ENCODE peak calls at places on chromosomes 12 and 14, in ten cellular contexts. One of them, this sample, is unnamed.

GRCh38 chr12:85373045-85373444 is 93.0 kb downstream of the ALX1 start:
- DNase-seq in GM23338: no peak
- DNase-seq in iris pigment epithelial cell: no peak
- DNase-seq in activated gamma-delta T cell treated with anti-CD3 and anti-CD28 coated beads, Interleukin-2, amount 50 U/mL, for 16 hours: no peak
- DNase-seq in NCI-H2171 treated with DMSO at 0.1 percent for 48 hours: no peak
- DNase-seq in substantia nigra: no peak
- DNase-seq in stimulated activated CD4-positive, alpha-beta T cell treated with anti-CD3 and anti-CD28 coated beads, Interleukin-1b, Interleukin-23, amount 100 ng/mL, for 48 hours: no peak
- DNase-seq in colonic mucosa: no peak
- DNase-seq in NCI-H1105 treated with DMSO at 0.1 percent for 48 hours: no peak
- DNase-seq in tibial artery: no peak
- DNase-seq in this sample: no peak

GRCh38 chr12:98352218-98352811 is 163.1 kb upstream of the TMPO start:
- DNase-seq in GM23338: no peak
- DNase-seq in iris pigment epithelial cell: peak
- DNase-seq in activated gamma-delta T cell treated with anti-CD3 and anti-CD28 coated beads, Interleukin-2, amount 50 U/mL, for 16 hours: no peak
- DNase-seq in NCI-H2171 treated with DMSO at 0.1 percent for 48 hours: no peak
- DNase-seq in substantia nigra: no peak
- DNase-seq in stimulated activated CD4-positive, alpha-beta T cell treated with anti-CD3 and anti-CD28 coated beads, Interleukin-1b, Interleukin-23, amount 100 ng/mL, for 48 hours: no peak
- DNase-seq in colonic mucosa: no peak
- DNase-seq in NCI-H1105 treated with DMSO at 0.1 percent for 48 hours: no peak
- DNase-seq in tibial artery: no peak
- DNase-seq in this sample: no peak

GRCh38 chr14:68687746-68688145 is 105.1 kb downstream of the ZFP36L1 start:
- DNase-seq in GM23338: no peak
- DNase-seq in iris pigment epithelial cell: peak
- DNase-seq in activated gamma-delta T cell treated with anti-CD3 and anti-CD28 coated beads, Interleukin-2, amount 50 U/mL, for 16 hours: no peak
- DNase-seq in NCI-H2171 treated with DMSO at 0.1 percent for 48 hours: no peak
- DNase-seq in substantia nigra: no peak
- DNase-seq in stimulated activated CD4-positive, alpha-beta T cell treated with anti-CD3 and anti-CD28 coated beads, Interleukin-1b, Interleukin-23, amount 100 ng/mL, for 48 hours: no peak
- DNase-seq in colonic mucosa: no peak
- DNase-seq in NCI-H1105 treated with DMSO at 0.1 percent for 48 hours: no peak
- DNase-seq in tibial artery: peak
- DNase-seq in this sample: no peak

GRCh38 chr14:96252323-96253052 is 3.5 kb upstream of the BDKRB1 start:
- DNase-seq in GM23338: no peak
- DNase-seq in iris pigment epithelial cell: no peak
- DNase-seq in activated gamma-delta T cell treated with anti-CD3 and anti-CD28 coated beads, Interleukin-2, amount 50 U/mL, for 16 hours: no peak
- DNase-seq in NCI-H2171 treated with DMSO at 0.1 percent for 48 hours: peak
- DNase-seq in substantia nigra: no peak
- DNase-seq in stimulated activated CD4-positive, alpha-beta T cell treated with anti-CD3 and anti-CD28 coated beads, Interleukin-1b, Interleukin-23, amount 100 ng/mL, for 48 hours: no peak
- DNase-seq in colonic mucosa: no peak
- DNase-seq in NCI-H1105 treated with DMSO at 0.1 percent for 48 hours: peak
- DNase-seq in tibial artery: no peak
- DNase-seq in this sample: no peak

GRCh38 chr12:98224584-98225221 is 290.7 kb upstream of the TMPO start:
- DNase-seq in GM23338: no peak
- DNase-seq in iris pigment epithelial cell: no peak
- DNase-seq in activated gamma-delta T cell treated with anti-CD3 and anti-CD28 coated beads, Interleukin-2, amount 50 U/mL, for 16 hours: no peak
- DNase-seq in NCI-H2171 treated with DMSO at 0.1 percent for 48 hours: no peak
- DNase-seq in substantia nigra: no peak
- DNase-seq in stimulated activated CD4-positive, alpha-beta T cell treated with anti-CD3 and anti-CD28 coated beads, Interleukin-1b, Interleukin-23, amount 100 ng/mL, for 48 hours: no peak
- DNase-seq in colonic mucosa: no peak
- DNase-seq in NCI-H1105 treated with DMSO at 0.1 percent for 48 hours: no peak
- DNase-seq in tibial artery: no peak
- DNase-seq in this sample: no peak

GRCh38 chr12:74889563-74890236 is 319.9 kb downstream of the KCNC2 start:
- DNase-seq in GM23338: no peak
- DNase-seq in iris pigment epithelial cell: peak
- DNase-seq in activated gamma-delta T cell treated with anti-CD3 and anti-CD28 coated beads, Interleukin-2, amount 50 U/mL, for 16 hours: no peak
- DNase-seq in NCI-H2171 treated with DMSO at 0.1 percent for 48 hours: no peak
- DNase-seq in substantia nigra: no peak
- DNase-seq in stimulated activated CD4-positive, alpha-beta T cell treated with anti-CD3 and anti-CD28 coated beads, Interleukin-1b, Interleukin-23, amount 100 ng/mL, for 48 hours: no peak
- DNase-seq in colonic mucosa: no peak
- DNase-seq in NCI-H1105 treated with DMSO at 0.1 percent for 48 hours: no peak
- DNase-seq in tibial artery: no peak
- DNase-seq in this sample: no peak

GRCh38 chr14:100065942-100066574 is 836 bp downstream of the EVL start:
- DNase-seq in GM23338: no peak
- DNase-seq in iris pigment epithelial cell: no peak
- DNase-seq in activated gamma-delta T cell treated with anti-CD3 and anti-CD28 coated beads, Interleukin-2, amount 50 U/mL, for 16 hours: peak
- DNase-seq in NCI-H2171 treated with DMSO at 0.1 percent for 48 hours: no peak
- DNase-seq in substantia nigra: no peak
- DNase-seq in stimulated activated CD4-positive, alpha-beta T cell treated with anti-CD3 and anti-CD28 coated beads, Interleukin-1b, Interleukin-23, amount 100 ng/mL, for 48 hours: peak
- DNase-seq in colonic mucosa: peak
- DNase-seq in NCI-H1105 treated with DMSO at 0.1 percent for 48 hours: no peak
- DNase-seq in tibial artery: no peak
- DNase-seq in this sample: no peak

GRCh38 chr12:132836803-132837331 is 8.2 kb upstream of the GOLGA3 start:
- DNase-seq in GM23338: no peak
- DNase-seq in iris pigment epithelial cell: no peak
- DNase-seq in activated gamma-delta T cell treated with anti-CD3 and anti-CD28 coated beads, Interleukin-2, amount 50 U/mL, for 16 hours: no peak
- DNase-seq in NCI-H2171 treated with DMSO at 0.1 percent for 48 hours: peak
- DNase-seq in substantia nigra: no peak
- DNase-seq in stimulated activated CD4-positive, alpha-beta T cell treated with anti-CD3 and anti-CD28 coated beads, Interleukin-1b, Interleukin-23, amount 100 ng/mL, for 48 hours: no peak
- DNase-seq in colonic mucosa: no peak
- DNase-seq in NCI-H1105 treated with DMSO at 0.1 percent for 48 hours: no peak
- DNase-seq in tibial artery: no peak
- DNase-seq in this sample: no peak

GRCh38 chr14:27392153-27392552 is 794.3 kb upstream of the NOVA1 start:
- DNase-seq in GM23338: no peak
- DNase-seq in iris pigment epithelial cell: peak
- DNase-seq in activated gamma-delta T cell treated with anti-CD3 and anti-CD28 coated beads, Interleukin-2, amount 50 U/mL, for 16 hours: no peak
- DNase-seq in NCI-H2171 treated with DMSO at 0.1 percent for 48 hours: no peak
- DNase-seq in substantia nigra: no peak
- DNase-seq in stimulated activated CD4-positive, alpha-beta T cell treated with anti-CD3 and anti-CD28 coated beads, Interleukin-1b, Interleukin-23, amount 100 ng/mL, for 48 hours: no peak
- DNase-seq in colonic mucosa: no peak
- DNase-seq in NCI-H1105 treated with DMSO at 0.1 percent for 48 hours: no peak
- DNase-seq in tibial artery: no peak
- DNase-seq in this sample: no peak

GRCh38 chr12:103241184-103241583 is 254.6 kb downstream of the C12orf42 start:
- DNase-seq in GM23338: no peak
- DNase-seq in iris pigment epithelial cell: no peak
- DNase-seq in activated gamma-delta T cell treated with anti-CD3 and anti-CD28 coated beads, Interleukin-2, amount 50 U/mL, for 16 hours: no peak
- DNase-seq in NCI-H2171 treated with DMSO at 0.1 percent for 48 hours: no peak
- DNase-seq in substantia nigra: no peak
- DNase-seq in stimulated activated CD4-positive, alpha-beta T cell treated with anti-CD3 and anti-CD28 coated beads, Interleukin-1b, Interleukin-23, amount 100 ng/mL, for 48 hours: no peak
- DNase-seq in colonic mucosa: no peak
- DNase-seq in NCI-H1105 treated with DMSO at 0.1 percent for 48 hours: peak
- DNase-seq in tibial artery: no peak
- DNase-seq in this sample: no peak

GRCh38 chr14:36942522-36943245 is 229.7 kb downstream of the SLC25A21 start:
- DNase-seq in GM23338: no peak
- DNase-seq in iris pigment epithelial cell: peak
- DNase-seq in activated gamma-delta T cell treated with anti-CD3 and anti-CD28 coated beads, Interleukin-2, amount 50 U/mL, for 16 hours: no peak
- DNase-seq in NCI-H2171 treated with DMSO at 0.1 percent for 48 hours: no peak
- DNase-seq in substantia nigra: no peak
- DNase-seq in stimulated activated CD4-positive, alpha-beta T cell treated with anti-CD3 and anti-CD28 coated beads, Interleukin-1b, Interleukin-23, amount 100 ng/mL, for 48 hours: no peak
- DNase-seq in colonic mucosa: no peak
- DNase-seq in NCI-H1105 treated with DMSO at 0.1 percent for 48 hours: no peak
- DNase-seq in tibial artery: no peak
- DNase-seq in this sample: no peak

GRCh38 chr12:108565976-108566375 is 3.6 kb downstream of the ISCU start:
- DNase-seq in GM23338: no peak
- DNase-seq in iris pigment epithelial cell: peak
- DNase-seq in activated gamma-delta T cell treated with anti-CD3 and anti-CD28 coated beads, Interleukin-2, amount 50 U/mL, for 16 hours: peak
- DNase-seq in NCI-H2171 treated with DMSO at 0.1 percent for 48 hours: peak
- DNase-seq in substantia nigra: peak
- DNase-seq in stimulated activated CD4-positive, alpha-beta T cell treated with anti-CD3 and anti-CD28 coated beads, Interleukin-1b, Interleukin-23, amount 100 ng/mL, for 48 hours: peak
- DNase-seq in colonic mucosa: peak
- DNase-seq in NCI-H1105 treated with DMSO at 0.1 percent for 48 hours: peak
- DNase-seq in tibial artery: peak
- DNase-seq in this sample: no peak

GRCh38 chr12:113259499-113259953 is 38.3 kb downstream of the TPCN1 start:
- DNase-seq in GM23338: peak
- DNase-seq in iris pigment epithelial cell: no peak
- DNase-seq in activated gamma-delta T cell treated with anti-CD3 and anti-CD28 coated beads, Interleukin-2, amount 50 U/mL, for 16 hours: no peak
- DNase-seq in NCI-H2171 treated with DMSO at 0.1 percent for 48 hours: peak
- DNase-seq in substantia nigra: peak
- DNase-seq in stimulated activated CD4-positive, alpha-beta T cell treated with anti-CD3 and anti-CD28 coated beads, Interleukin-1b, Interleukin-23, amount 100 ng/mL, for 48 hours: no peak
- DNase-seq in colonic mucosa: peak
- DNase-seq in NCI-H1105 treated with DMSO at 0.1 percent for 48 hours: peak
- DNase-seq in tibial artery: peak
- DNase-seq in this sample: peak

GRCh38 chr14:101907619-101908018 is 56.8 kb upstream of the DYNC1H1 start:
- DNase-seq in GM23338: no peak
- DNase-seq in iris pigment epithelial cell: no peak
- DNase-seq in activated gamma-delta T cell treated with anti-CD3 and anti-CD28 coated beads, Interleukin-2, amount 50 U/mL, for 16 hours: no peak
- DNase-seq in NCI-H2171 treated with DMSO at 0.1 percent for 48 hours: no peak
- DNase-seq in substantia nigra: no peak
- DNase-seq in stimulated activated CD4-positive, alpha-beta T cell treated with anti-CD3 and anti-CD28 coated beads, Interleukin-1b, Interleukin-23, amount 100 ng/mL, for 48 hours: no peak
- DNase-seq in colonic mucosa: no peak
- DNase-seq in NCI-H1105 treated with DMSO at 0.1 percent for 48 hours: no peak
- DNase-seq in tibial artery: no peak
- DNase-seq in this sample: no peak

GRCh38 chr12:1808798-1809480 is 11.4 kb upstream of the LRTM2 start:
- DNase-seq in GM23338: no peak
- DNase-seq in iris pigment epithelial cell: no peak
- DNase-seq in activated gamma-delta T cell treated with anti-CD3 and anti-CD28 coated beads, Interleukin-2, amount 50 U/mL, for 16 hours: no peak
- DNase-seq in NCI-H2171 treated with DMSO at 0.1 percent for 48 hours: no peak
- DNase-seq in substantia nigra: no peak
- DNase-seq in stimulated activated CD4-positive, alpha-beta T cell treated with anti-CD3 and anti-CD28 coated beads, Interleukin-1b, Interleukin-23, amount 100 ng/mL, for 48 hours: no peak
- DNase-seq in colonic mucosa: no peak
- DNase-seq in NCI-H1105 treated with DMSO at 0.1 percent for 48 hours: no peak
- DNase-seq in tibial artery: peak
- DNase-seq in this sample: no peak

GRCh38 chr14:104341532-104342434 is 203.4 kb downstream of the KIF26A start:
- DNase-seq in GM23338: peak
- DNase-seq in iris pigment epithelial cell: peak
- DNase-seq in activated gamma-delta T cell treated with anti-CD3 and anti-CD28 coated beads, Interleukin-2, amount 50 U/mL, for 16 hours: no peak
- DNase-seq in NCI-H2171 treated with DMSO at 0.1 percent for 48 hours: peak
- DNase-seq in substantia nigra: no peak
- DNase-seq in stimulated activated CD4-positive, alpha-beta T cell treated with anti-CD3 and anti-CD28 coated beads, Interleukin-1b, Interleukin-23, amount 100 ng/mL, for 48 hours: peak
- DNase-seq in colonic mucosa: peak
- DNase-seq in NCI-H1105 treated with DMSO at 0.1 percent for 48 hours: no peak
- DNase-seq in tibial artery: no peak
- DNase-seq in this sample: no peak

GRCh38 chr14:100536721-100537700 is 50.2 kb downstream of the BEGAIN start:
- DNase-seq in GM23338: no peak
- DNase-seq in iris pigment epithelial cell: no peak
- DNase-seq in activated gamma-delta T cell treated with anti-CD3 and anti-CD28 coated beads, Interleukin-2, amount 50 U/mL, for 16 hours: no peak
- DNase-seq in NCI-H2171 treated with DMSO at 0.1 percent for 48 hours: no peak
- DNase-seq in substantia nigra: no peak
- DNase-seq in stimulated activated CD4-positive, alpha-beta T cell treated with anti-CD3 and anti-CD28 coated beads, Interleukin-1b, Interleukin-23, amount 100 ng/mL, for 48 hours: no peak
- DNase-seq in colonic mucosa: peak
- DNase-seq in NCI-H1105 treated with DMSO at 0.1 percent for 48 hours: no peak
- DNase-seq in tibial artery: no peak
- DNase-seq in this sample: no peak

GRCh38 chr12:56591961-56592360 is 38.2 kb downstream of the BAZ2A start:
- DNase-seq in GM23338: no peak
- DNase-seq in iris pigment epithelial cell: no peak
- DNase-seq in activated gamma-delta T cell treated with anti-CD3 and anti-CD28 coated beads, Interleukin-2, amount 50 U/mL, for 16 hours: no peak
- DNase-seq in NCI-H2171 treated with DMSO at 0.1 percent for 48 hours: no peak
- DNase-seq in substantia nigra: no peak
- DNase-seq in stimulated activated CD4-positive, alpha-beta T cell treated with anti-CD3 and anti-CD28 coated beads, Interleukin-1b, Interleukin-23, amount 100 ng/mL, for 48 hours: no peak
- DNase-seq in colonic mucosa: no peak
- DNase-seq in NCI-H1105 treated with DMSO at 0.1 percent for 48 hours: no peak
- DNase-seq in tibial artery: no peak
- DNase-seq in this sample: peak

GRCh38 chr14:99479903-99480855 is 480 bp downstream of the SETD3 start:
- DNase-seq in GM23338: peak
- DNase-seq in iris pigment epithelial cell: peak
- DNase-seq in activated gamma-delta T cell treated with anti-CD3 and anti-CD28 coated beads, Interleukin-2, amount 50 U/mL, for 16 hours: peak
- DNase-seq in NCI-H2171 treated with DMSO at 0.1 percent for 48 hours: peak
- DNase-seq in substantia nigra: peak
- DNase-seq in stimulated activated CD4-positive, alpha-beta T cell treated with anti-CD3 and anti-CD28 coated beads, Interleukin-1b, Interleukin-23, amount 100 ng/mL, for 48 hours: peak
- DNase-seq in colonic mucosa: peak
- DNase-seq in NCI-H1105 treated with DMSO at 0.1 percent for 48 hours: peak
- DNase-seq in tibial artery: peak
- DNase-seq in this sample: no peak

GRCh38 chr14:77372304-77372841 is 4.5 kb downstream of the TMED8 start:
- DNase-seq in GM23338: no peak
- DNase-seq in iris pigment epithelial cell: peak
- DNase-seq in activated gamma-delta T cell treated with anti-CD3 and anti-CD28 coated beads, Interleukin-2, amount 50 U/mL, for 16 hours: no peak
- DNase-seq in NCI-H2171 treated with DMSO at 0.1 percent for 48 hours: peak
- DNase-seq in substantia nigra: no peak
- DNase-seq in stimulated activated CD4-positive, alpha-beta T cell treated with anti-CD3 and anti-CD28 coated beads, Interleukin-1b, Interleukin-23, amount 100 ng/mL, for 48 hours: no peak
- DNase-seq in colonic mucosa: no peak
- DNase-seq in NCI-H1105 treated with DMSO at 0.1 percent for 48 hours: no peak
- DNase-seq in tibial artery: no peak
- DNase-seq in this sample: no peak